ENCODE peak calls at places on chromosomes 16 and 17, in eight cellular contexts. W is GM12878, A is A549, C is HCT116, Y is H1, I is IMR-90, G is K562, K is HepG2. Q is an unnamed sample.

GRCh38 chr17:42347198-42347597 is 41.0 kb downstream of the STAT3 start:
- DNase-seq in W (no peak), G (no peak), Y (no peak), I (peak; percentile 86), K (no peak), A (no peak), C (peak; percentile 22), Q (peak; percentile 27)

GRCh38 chr17:72378414-72379395 is 257.9 kb downstream of the SOX9 start:
- DNase-seq in K (no peak), Y (no peak), G (no peak), A (no peak), I (no peak), W (no peak), C (no peak), Q (peak; percentile 56)

GRCh38 chr17:45225964-45226530 is 4.4 kb downstream of the FMNL1 start:
- DNase-seq in W (peak; percentile 95), K (no peak), G (peak; percentile 91), Y (no peak), C (no peak), A (no peak), I (no peak), Q (no peak)

GRCh38 chr17:75704963-75705875 is 16.0 kb upstream of the ITGB4 start:
- DNase-seq in G (no peak), Y (no peak), C (no peak), A (no peak), W (no peak), K (no peak), I (no peak), Q (no peak)

GRCh38 chr16:58176608-58177346 is 21.1 kb downstream of the CSNK2A2 start:
- DNase-seq in G (no peak), I (no peak), W (no peak), A (no peak), Y (no peak), K (no peak), C (no peak), Q (no peak)

GRCh38 chr17:75679706-75680201 is 12.6 kb downstream of the SAP30BP start:
- DNase-seq in G (no peak), A (peak; percentile 83), C (no peak), I (no peak), W (no peak), K (no peak), Y (no peak), Q (no peak)

GRCh38 chr16:88759245-88759975 is 25.6 kb downstream of the PIEZO1 start:
- DNase-seq in A (no peak), G (no peak), C (no peak), Y (no peak), I (peak; percentile 49), K (peak; percentile 98), W (no peak), Q (no peak)

GRCh38 chr16:17354121-17354750 is 116.5 kb downstream of the XYLT1 start:
- DNase-seq in G (no peak), C (no peak), Y (no peak), I (no peak), W (no peak), A (no peak), K (no peak), Q (peak; percentile 72)

GRCh38 chr17:40686192-40686591 is 17.4 kb downstream of the KRT24 start:
- DNase-seq in K (no peak), G (no peak), Y (no peak), I (no peak), W (no peak), C (no peak), A (no peak), Q (no peak)
- TF ChIP-seq RAD21 in K (no peak), G (no peak), Y (no peak), I (no peak), W (no peak), C (no peak), A (no peak), Q (no peak)

DNA sequence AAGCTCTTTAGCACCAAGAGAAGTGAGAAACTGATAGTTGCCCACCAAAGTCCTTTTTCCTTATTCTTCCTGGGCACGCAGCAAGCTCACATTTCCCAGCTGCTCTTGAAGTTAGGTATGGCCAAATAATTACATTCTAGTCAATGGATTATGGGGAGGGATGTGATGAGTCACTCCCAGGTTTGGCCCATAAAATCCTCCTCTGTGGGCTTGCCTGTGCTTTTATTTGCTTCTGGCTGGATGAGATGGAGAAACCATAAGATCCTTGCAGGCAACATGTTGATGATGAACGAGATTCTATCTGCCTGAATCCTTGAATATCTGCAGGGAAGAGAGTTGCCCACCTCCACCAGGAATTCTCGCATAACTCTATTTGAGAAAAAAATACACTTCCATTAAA is 568.3 kb upstream of the SALL1 start:
- DNase-seq in C (no peak), A (no peak), K (no peak), I (no peak), G (no peak), W (no peak), Y (no peak), Q (no peak)
- TF ChIP-seq RAD21 in C (no peak), A (no peak), K (no peak), I (no peak), G (no peak), W (no peak), Y (no peak), Q (no peak)

GRCh38 chr17:73900516-73900915 is 256.3 kb upstream of the SDK2 start:
- DNase-seq in A (no peak), K (no peak), G (no peak), C (no peak), Y (no peak), I (no peak), W (no peak), Q (no peak)

GRCh38 chr17:73901249-73901648 is 257.0 kb upstream of the SDK2 start:
- DNase-seq in G (no peak), A (no peak), C (no peak), Y (no peak), I (no peak), W (no peak), K (no peak), Q (no peak)

GRCh38 chr17:73899839-73900238 is 255.6 kb upstream of the SDK2 start:
- DNase-seq in C (no peak), G (no peak), I (no peak), W (no peak), Y (no peak), K (no peak), A (no peak), Q (no peak)

GRCh38 chr17:73902416-73903181 is 258.4 kb upstream of the SDK2 start:
- DNase-seq in I (no peak), Y (no peak), K (no peak), G (no peak), C (no peak), A (no peak), W (no peak), Q (no peak)

GRCh38 chr17:73901661-73902415 is 257.6 kb upstream of the SDK2 start:
- DNase-seq in C (no peak), I (no peak), W (no peak), G (no peak), A (no peak), Y (no peak), K (no peak), Q (no peak)
- TF ChIP-seq RAD21 in C (no peak), I (no peak), W (no peak), G (no peak), A (no peak), Y (no peak), K (no peak), Q (no peak)

DNA sequence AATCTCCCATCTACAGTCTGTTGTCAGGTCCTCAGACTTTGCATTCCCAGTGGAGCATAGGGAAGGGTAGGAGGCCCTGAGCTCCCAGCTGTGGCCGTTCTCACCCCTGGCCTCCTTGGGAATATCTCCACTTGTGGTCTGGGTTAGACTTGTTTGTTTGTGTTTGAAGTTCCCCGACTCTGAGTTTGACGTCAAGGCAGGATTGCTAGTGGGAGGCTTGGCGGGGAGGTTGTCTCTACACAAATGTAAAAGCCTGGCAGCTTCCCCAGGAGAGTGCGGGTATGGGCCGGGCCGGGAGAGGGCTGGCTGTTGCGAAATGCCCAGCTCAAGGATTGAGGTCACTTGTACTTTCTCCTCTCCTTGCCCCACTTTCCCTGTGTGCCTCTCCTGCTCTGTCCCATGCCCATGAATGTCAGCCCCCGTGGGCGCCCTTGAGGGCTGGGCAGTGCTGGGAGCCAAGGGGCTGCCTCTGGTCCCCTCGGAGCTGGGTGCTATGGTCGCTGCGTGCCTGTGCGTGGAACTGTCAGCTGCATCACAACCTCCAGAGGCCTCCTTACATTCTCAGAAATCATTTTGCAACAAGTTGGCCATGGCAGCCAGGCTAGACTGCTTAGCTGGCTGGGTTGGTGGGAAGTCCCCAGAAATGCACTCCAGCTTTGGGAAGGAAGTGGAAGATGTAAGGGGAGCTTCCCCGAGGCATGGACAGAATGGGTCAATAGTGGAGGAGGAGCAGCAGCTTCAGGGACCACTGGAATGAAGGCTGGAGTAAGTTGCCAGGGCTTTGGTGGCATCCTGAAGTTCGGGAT is 84.3 kb downstream of the KSR1 start:
- DNase-seq in A (peak; percentile 81), G (no peak), W (no peak), C (no peak), K (peak; percentile 66), Y (no peak), I (peak; percentile 100), Q (no peak)
- TF ChIP-seq RAD21 in A (peak; percentile 64), G (no peak), W (no peak), C (no peak), K (peak; percentile 11), Y (no peak), I (peak; percentile 17), Q (no peak)

GRCh38 chr16:4412854-4413253 is 3.5 kb downstream of the CORO7 start:
- DNase-seq in K (no peak), G (no peak), Y (no peak), I (no peak), C (no peak), A (no peak), W (no peak), Q (no peak)
- TF ChIP-seq RAD21 in K (no peak), G (no peak), Y (no peak), I (no peak), C (no peak), A (no peak), W (no peak), Q (no peak)

GRCh38 chr16:75550211-75550662 is 5.8 kb downstream of the TMEM231 start:
- DNase-seq in A (peak; percentile 49), C (no peak), Y (peak; percentile 58), G (no peak), I (peak; percentile 43), W (peak; percentile 69), K (peak; percentile 58), Q (no peak)
- TF ChIP-seq RAD21 in A (no peak), C (peak; percentile 73), Y (peak; percentile 81), G (no peak), I (peak; percentile 51), W (peak; percentile 85), K (peak; percentile 53), Q (peak; percentile 51)